ENCODE peak calls at places on chromosomes 3 and 15, in five cellular contexts. V, K, U, E and X are unnamed samples.

GRCh38 chr3:21938267-21938681 is 187.3 kb upstream of the ZNF385D start:
- DNase-seq in V (no peak), K (no peak), U (no peak), E (no peak), X (no peak)

GRCh38 chr3:35965908-35966307 is 326.6 kb downstream of the ARPP21 start:
- DNase-seq in V (no peak), K (no peak), U (no peak), E (peak), X (no peak)

GRCh38 chr3:55488398-55489055 is 1.4 kb upstream of the WNT5A start:
- DNase-seq in V (peak), K (peak), U (no peak), E (peak), X (peak)

GRCh38 chr3:109731639-109732473 is 394.5 kb upstream of the DPPA4 start:
- DNase-seq in V (peak), K (peak), U (no peak), E (peak), X (peak)

GRCh38 chr15:35173444-35174118 is 88.5 kb upstream of the NANOGP8 start:
- DNase-seq in V (no peak), K (no peak), U (no peak), E (no peak), X (no peak)

GRCh38 chr15:50137330-50137761 is 18.3 kb upstream of the ATP8B4 start:
- DNase-seq in V (no peak), K (no peak), U (no peak), E (no peak), X (no peak)

GRCh38 chr3:21645121-21645897 is 105.7 kb downstream of the ZNF385D start:
- DNase-seq in V (peak), K (peak), U (peak), E (no peak), X (no peak)

GRCh38 chr15:69531302-69532027 is 78.8 kb downstream of the RPLP1 start:
- DNase-seq in V (peak), K (no peak), U (peak), E (no peak), X (no peak)

GRCh38 chr3:190019020-190019419 is 101.7 kb downstream of the P3H2 start:
- DNase-seq in V (no peak), K (no peak), U (no peak), E (no peak), X (no peak)

GRCh38 chr15:72680931-72681330 is 5.1 kb downstream of the HIGD2B start:
- DNase-seq in V (no peak), K (no peak), U (no peak), E (no peak), X (no peak)

GRCh38 chr15:67547836-67548531 is 5.5 kb downstream of the MAP2K5 start:
- DNase-seq in V (no peak), K (no peak), U (no peak), E (no peak), X (no peak)

GRCh38 chr3:114408763-114409162 is 114.9 kb downstream of the TIGIT start:
- DNase-seq in V (no peak), K (peak), U (no peak), E (no peak), X (peak)

GRCh38 chr3:41854956-41855355 is 106.9 kb downstream of the ULK4 start:
- DNase-seq in V (no peak), K (no peak), U (no peak), E (no peak), X (no peak)

GRCh38 chr3:30729512-30729911 is 123.1 kb downstream of the TGFBR2 start:
- DNase-seq in V (no peak), K (no peak), U (no peak), E (no peak), X (no peak)

GRCh38 chr15:81304226-81304625 is 19.7 kb downstream of the STARD5 start:
- DNase-seq in V (peak), K (peak), U (no peak), E (no peak), X (no peak)

GRCh38 chr15:69117431-69117841 is 43.0 kb upstream of the GLCE start:
- DNase-seq in V (no peak), K (no peak), U (no peak), E (no peak), X (no peak)

GRCh38 chr3:127366383-127366782 is 78.5 kb upstream of the PRR20G start:
- DNase-seq in V (no peak), K (no peak), U (no peak), E (no peak), X (no peak)

GRCh38 chr15:68265086-68265485 is 12.5 kb upstream of the FEM1B start:
- DNase-seq in V (no peak), K (no peak), U (no peak), E (no peak), X (no peak)

GRCh38 chr3:66785191-66785909 is 212.8 kb upstream of the KBTBD8 start:
- DNase-seq in V (no peak), K (no peak), U (no peak), E (no peak), X (no peak)

GRCh38 chr3:179069762-179070390 is 1.7 kb downstream of the ZMAT3 start:
- DNase-seq in V (no peak), K (no peak), U (no peak), E (peak), X (no peak)

GRCh38 chr15:81315452-81316203 is 8.3 kb downstream of the STARD5 start:
- DNase-seq in V (no peak), K (no peak), U (peak), E (no peak), X (no peak)

GRCh38 chr15:67085237-67085817 is 19.9 kb downstream of the SMAD3 start:
- DNase-seq in V (no peak), K (no peak), U (no peak), E (no peak), X (no peak)

GRCh38 chr3:107284570-107284969 is 92.7 kb upstream of the CCDC54 start:
- DNase-seq in V (no peak), K (no peak), U (no peak), E (no peak), X (no peak)

GRCh38 chr15:41288464-41288863 is 43.9 kb downstream of the OIP5 start:
- DNase-seq in V (no peak), K (no peak), U (no peak), E (no peak), X (no peak)

GRCh38 chr3:129383292-129383860 is 45.1 kb downstream of the EFCAB12 start:
- DNase-seq in V (peak), K (peak), U (no peak), E (peak), X (peak)

GRCh38 chr3:177585271-177585670 is 388.0 kb upstream of the TBL1XR1 start:
- DNase-seq in V (no peak), K (no peak), U (no peak), E (no peak), X (no peak)

GRCh38 chr3:100761211-100761921 is 52.1 kb downstream of the TFG start:
- DNase-seq in V (no peak), K (no peak), U (no peak), E (peak), X (no peak)

GRCh38 chr15:96540283-96540682 is 209.8 kb downstream of the NR2F2 start:
- DNase-seq in V (no peak), K (no peak), U (no peak), E (no peak), X (no peak)

GRCh38 chr3:50170689-50171088 is 15.6 kb downstream of the SEMA3F start:
- DNase-seq in V (peak), K (no peak), U (no peak), E (no peak), X (no peak)

GRCh38 chr3:139105154-139105702 is 60.5 kb upstream of the PRR23C start:
- DNase-seq in V (no peak), K (no peak), U (no peak), E (no peak), X (no peak)

GRCh38 chr3:160758929-160759577 is 3.0 kb downstream of the PPM1L start:
- DNase-seq in V (no peak), K (no peak), U (no peak), E (no peak), X (no peak)

GRCh38 chr3:197532388-197532787 is 23.4 kb downstream of the BDH1 start:
- DNase-seq in V (no peak), K (no peak), U (peak), E (no peak), X (no peak)

GRCh38 chr3:40899286-40899712 is 300.0 kb upstream of the CTNNB1 start:
- DNase-seq in V (no peak), K (no peak), U (no peak), E (no peak), X (no peak)

GRCh38 chr3:42839616-42840015 is 30.4 kb downstream of the ACKR2 start:
- DNase-seq in V (no peak), K (peak), U (no peak), E (peak), X (no peak)

GRCh38 chr15:89740137-89740536 is 10.9 kb downstream of the MESP1 start:
- DNase-seq in V (peak), K (peak), U (no peak), E (peak), X (peak)

GRCh38 chr3:139948898-139949297 is 13.9 kb downstream of the CLSTN2 start:
- DNase-seq in V (no peak), K (no peak), U (no peak), E (no peak), X (no peak)

GRCh38 chr3:157347577-157348303 is 88.9 kb upstream of the PTX3 start:
- DNase-seq in V (no peak), K (peak), U (no peak), E (no peak), X (no peak)

GRCh38 chr3:87305517-87305916 is 29.1 kb upstream of the POU1F1 start:
- DNase-seq in V (no peak), K (no peak), U (no peak), E (no peak), X (no peak)

GRCh38 chr3:129966876-129967275 is 7.6 kb upstream of the TRH start:
- DNase-seq in V (no peak), K (no peak), U (no peak), E (no peak), X (no peak)

GRCh38 chr3:94256888-94257813 is 194.3 kb downstream of the NSUN3 start:
- DNase-seq in V (no peak), K (no peak), U (no peak), E (no peak), X (no peak)

GRCh38 chr3:14791343-14791945 is 27.3 kb upstream of the FGD5 start:
- DNase-seq in V (peak), K (peak), U (peak), E (peak), X (peak)
- TF ChIP-seq CTCF in V (peak), K (peak), U (peak), E (peak), X (peak)

DNA sequence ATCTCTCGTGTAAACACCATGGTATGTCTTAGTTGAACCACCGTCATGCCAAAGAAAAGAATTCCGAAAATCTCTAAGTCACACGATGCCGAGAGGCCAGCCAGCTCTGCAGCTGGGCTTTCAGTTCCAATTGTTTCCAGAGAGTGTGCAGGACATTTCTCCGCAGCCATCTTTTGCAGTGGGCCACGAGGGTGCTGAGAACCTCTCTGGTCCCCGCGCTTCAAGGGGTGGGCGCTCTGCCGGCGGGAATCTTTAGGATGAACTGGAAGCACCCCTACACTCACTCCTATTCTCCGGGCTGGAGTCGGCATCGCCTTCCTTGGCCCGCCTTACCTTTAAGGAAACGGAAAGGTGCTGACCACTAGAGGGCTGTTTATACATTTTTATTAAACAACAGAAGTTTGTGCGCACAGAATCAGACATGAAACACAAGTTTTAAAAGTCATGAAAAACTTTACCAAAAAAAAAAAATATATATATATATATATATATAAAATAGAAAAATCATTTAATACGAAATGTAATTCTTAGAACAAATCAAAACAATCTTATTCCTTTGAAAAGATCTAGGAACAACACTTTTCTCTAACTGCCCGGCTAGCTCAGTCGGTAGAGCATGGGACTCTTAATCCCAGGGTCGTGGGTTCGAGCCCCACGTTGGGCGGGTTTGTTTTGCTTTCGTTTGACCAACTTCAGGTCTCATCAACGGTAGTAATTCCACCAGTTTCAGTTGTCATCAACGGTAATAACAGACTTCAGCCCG is 12.5 kb upstream of the MORF4L1 start:
- DNase-seq in V (peak), K (peak), U (peak), E (peak), X (peak)
- H3K27ac ChIP-seq in V (peak), K (peak), U (peak), E (no peak), X (peak)

GRCh38 chr15:62625421-62626033 is 417.0 kb upstream of the TPM1 start:
- DNase-seq in V (no peak), K (peak), U (no peak), E (no peak), X (no peak)
- H3K4me3 ChIP-seq in V (no peak), K (no peak), U (no peak), E (no peak), X (peak)

GRCh38 chr15:71254503-71254902 is 139.2 kb downstream of the THSD4 start:
- DNase-seq in V (no peak), K (no peak), U (no peak), E (no peak), X (no peak)

GRCh38 chr15:71251548-71252035 is 136.3 kb downstream of the THSD4 start:
- DNase-seq in V (no peak), K (peak), U (no peak), E (no peak), X (no peak)

GRCh38 chr15:71249986-71250385 is 134.7 kb downstream of the THSD4 start:
- DNase-seq in V (no peak), K (no peak), U (no peak), E (no peak), X (no peak)

GRCh38 chr15:71250936-71251468 is 135.7 kb downstream of the THSD4 start:
- DNase-seq in V (no peak), K (no peak), U (no peak), E (no peak), X (no peak)

DNA sequence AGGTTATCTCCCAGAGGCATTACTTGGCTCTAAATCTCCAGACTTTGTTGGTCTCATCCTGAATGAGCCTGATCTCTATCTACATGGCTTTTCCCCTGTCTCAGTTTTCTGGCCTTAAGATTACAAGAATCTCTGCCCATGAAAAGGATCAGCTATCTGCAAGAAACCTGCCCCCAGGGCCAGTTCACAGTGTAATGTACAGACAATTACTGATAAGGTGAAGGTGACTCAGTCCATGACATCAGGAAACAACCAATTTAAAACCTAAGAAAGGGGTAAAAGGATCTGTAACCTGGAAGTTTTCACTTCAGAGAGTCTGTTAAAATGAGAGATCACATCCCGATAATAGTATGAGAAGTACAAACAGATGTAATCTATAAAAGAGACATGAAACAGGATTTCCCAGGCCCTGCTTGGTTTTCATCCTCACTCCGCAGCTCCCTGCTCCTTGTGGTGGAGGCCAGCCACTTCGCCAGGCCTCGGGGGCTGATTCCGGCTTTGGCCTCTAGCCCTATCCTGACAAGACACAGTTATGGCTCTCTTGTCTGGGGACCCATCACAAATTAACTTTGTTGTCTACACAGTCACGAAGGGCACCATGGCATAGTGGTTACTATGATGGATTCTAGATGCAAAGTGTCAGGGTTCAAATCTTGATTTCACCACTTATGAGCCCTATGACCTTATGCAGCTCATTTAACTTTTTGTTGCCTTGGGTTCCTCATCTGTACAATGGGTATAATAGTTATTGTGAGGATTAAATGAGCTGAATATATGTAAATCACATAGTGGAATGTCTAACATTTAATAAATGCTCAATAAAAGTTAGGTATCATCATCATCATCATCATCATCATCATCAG is 137.0 kb downstream of the THSD4 start:
- DNase-seq in V (no peak), K (peak), U (no peak), E (no peak), X (no peak)
- TF ChIP-seq CTCF in V (no peak), K (no peak), U (no peak), E (no peak), X (no peak)

GRCh38 chr15:101514318-101514717 is 24.8 kb upstream of the PCSK6 start:
- DNase-seq in V (no peak), K (no peak), U (no peak), E (no peak), X (no peak)

GRCh38 chr15:101511717-101512116 is 22.2 kb upstream of the PCSK6 start:
- DNase-seq in V (no peak), K (no peak), U (no peak), E (no peak), X (no peak)

GRCh38 chr15:101506491-101506890 is 17.0 kb upstream of the PCSK6 start:
- DNase-seq in V (no peak), K (no peak), U (no peak), E (no peak), X (no peak)

GRCh38 chr15:101509279-101509678 is 19.8 kb upstream of the PCSK6 start:
- DNase-seq in V (no peak), K (no peak), U (no peak), E (no peak), X (no peak)

GRCh38 chr15:101510212-101511197 is 21.0 kb upstream of the PCSK6 start:
- DNase-seq in V (no peak), K (no peak), U (no peak), E (no peak), X (no peak)
- H3K27ac ChIP-seq in V (peak), K (no peak), U (no peak), E (no peak), X (no peak)